ENCODE peak calls at places on chromosome 4, in six cellular contexts. Z, R, S, C, E and B are unnamed samples.

GRCh38 chr4:148854203-148854602 is 412.0 kb upstream of the NR3C2 start:
- DNase-seq in E (no peak), Z (no peak), S (no peak), R (no peak), C (no peak), B (no peak)

GRCh38 chr4:175731506-175731905 is 80.6 kb downstream of the GPM6A start:
- DNase-seq in S (no peak), R (no peak), C (no peak), E (no peak), Z (no peak), B (no peak)

GRCh38 chr4:7244343-7244680 is 52.0 kb downstream of the SORCS2 start:
- DNase-seq in S (no peak), E (no peak), Z (no peak), C (no peak), R (no peak), B (no peak)

GRCh38 chr4:152460488-152460887 is 75.4 kb downstream of the FBXW7 start:
- DNase-seq in R (no peak), E (peak), C (no peak), Z (peak), S (peak), B (no peak)

GRCh38 chr4:157220026-157220881 is at the start of gene GRIA2:
- DNase-seq in E (peak), R (no peak), S (peak), Z (peak), C (peak), B (peak)

GRCh38 chr4:24912252-24913098 is at the start of gene CCDC149:
- DNase-seq in R (peak), C (peak), S (peak), Z (peak), E (peak), B (peak)

GRCh38 chr4:154583230-154583629 is 7.3 kb downstream of the FGA start:
- DNase-seq in S (no peak), C (no peak), R (no peak), E (no peak), Z (no peak), B (no peak)

GRCh38 chr4:114393295-114394038 is 205.1 kb upstream of the UGT8 start:
- DNase-seq in E (no peak), C (no peak), Z (peak), S (no peak), R (no peak), B (no peak)

GRCh38 chr4:36138221-36138620 is 106.1 kb downstream of the ARAP2 start:
- DNase-seq in R (no peak), Z (peak), C (no peak), E (peak), S (peak), B (no peak)

GRCh38 chr4:31417051-31417450 is 696.9 kb downstream of the PCDH7 start:
- DNase-seq in E (no peak), S (no peak), Z (no peak), C (no peak), R (no peak), B (no peak)

GRCh38 chr4:168880087-168880675 is 129.9 kb downstream of the CBR4 start:
- DNase-seq in Z (peak), R (no peak), E (peak), C (no peak), S (peak), B (no peak)

GRCh38 chr4:116391020-116391419 is 694.4 kb downstream of the TRAM1L1 start:
- DNase-seq in C (no peak), E (no peak), R (no peak), Z (peak), S (no peak), B (no peak)

GRCh38 chr4:25552580-25553271 is 102.9 kb upstream of the SLC34A2 start:
- DNase-seq in R (no peak), Z (no peak), E (no peak), S (no peak), C (no peak), B (no peak)

GRCh38 chr4:88009871-88010270 is 2.4 kb downstream of the PKD2 start:
- DNase-seq in S (no peak), Z (no peak), E (no peak), C (no peak), R (no peak), B (no peak)

GRCh38 chr4:73615613-73616012 is 4.6 kb downstream of the RASSF6 start:
- DNase-seq in Z (peak), S (no peak), C (peak), E (no peak), R (peak), B (no peak)

GRCh38 chr4:88187766-88188165 is 29.3 kb upstream of the ABCG2 start:
- DNase-seq in Z (no peak), E (peak), C (no peak), S (peak), R (no peak), B (no peak)

GRCh38 chr4:103415801-103416200 is 217.7 kb upstream of the CENPE start:
- DNase-seq in E (no peak), S (no peak), R (no peak), Z (peak), C (no peak), B (no peak)

GRCh38 chr4:157702821-157703220 is 470.0 kb downstream of the GASK1B start:
- DNase-seq in R (no peak), E (no peak), S (no peak), Z (no peak), C (no peak), B (no peak)

GRCh38 chr4:126647320-126647719 is 985.4 kb upstream of the INTU start:
- DNase-seq in C (no peak), S (no peak), Z (no peak), E (no peak), R (no peak), B (no peak)

GRCh38 chr4:4859799-4860380 is 425 bp downstream of the MSX1 start:
- DNase-seq in R (no peak), Z (no peak), E (peak), S (no peak), C (no peak), B (no peak)

GRCh38 chr4:52946811-52947210 is 84.7 kb downstream of the RASL11B start:
- DNase-seq in S (no peak), E (no peak), R (no peak), C (no peak), Z (peak), B (no peak)

GRCh38 chr4:174154455-174154854 is 129.0 kb downstream of the FBXO8 start:
- DNase-seq in E (peak), C (no peak), R (no peak), S (peak), Z (peak), B (no peak)

GRCh38 chr4:3302164-3302785 is 9.5 kb downstream of the RGS12 start:
- DNase-seq in C (no peak), Z (no peak), S (no peak), E (no peak), R (no peak), B (no peak)

GRCh38 chr4:105859233-105859632 is 36.0 kb upstream of the NPNT start:
- DNase-seq in Z (peak), S (peak), E (peak), C (no peak), R (no peak), B (no peak)

GRCh38 chr4:2079006-2079405 is 19.9 kb downstream of the NAT8L start:
- DNase-seq in C (peak), E (no peak), R (no peak), Z (no peak), S (no peak), B (no peak)

GRCh38 chr4:22962186-22962786 is 269.5 kb downstream of the GBA3 start:
- DNase-seq in E (peak), S (peak), C (no peak), R (no peak), Z (peak), B (no peak)

GRCh38 chr4:83757121-83757621 is 221.3 kb downstream of the GPAT3 start:
- DNase-seq in E (peak), Z (no peak), R (no peak), S (no peak), C (no peak), B (no peak)

GRCh38 chr4:1714303-1715001 is 2.3 kb upstream of the SLBP start:
- DNase-seq in C (peak), S (no peak), R (no peak), Z (no peak), E (no peak), B (no peak)

GRCh38 chr4:112589207-112589606 is 47.5 kb downstream of the ZGRF1 start:
- DNase-seq in R (no peak), E (peak), C (no peak), S (peak), Z (no peak), B (no peak)

DNA sequence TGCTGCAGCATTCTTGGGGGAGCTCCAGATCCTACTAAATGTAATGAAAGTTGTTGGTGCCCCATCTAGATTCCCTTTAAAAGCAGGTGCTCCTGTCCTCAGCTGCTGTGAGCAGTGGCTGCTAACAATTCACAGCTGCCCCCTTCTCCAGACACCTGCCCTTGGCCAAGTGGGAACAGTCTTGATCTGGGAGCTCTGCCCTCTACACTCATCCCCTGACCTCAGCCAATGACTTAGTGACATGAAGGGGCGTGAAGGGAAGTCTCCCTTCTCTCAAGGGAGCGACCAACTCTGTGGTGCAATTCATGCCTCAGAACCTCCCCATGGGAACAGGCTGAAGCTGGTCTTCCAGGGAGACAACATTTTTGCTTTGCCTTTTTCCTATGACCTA is 125.7 kb downstream of the EIF4E start:
- DNase-seq in S (no peak), Z (no peak), C (no peak), R (no peak), E (no peak), B (no peak)
- H3K14ac ChIP-seq in S (no peak), Z (no peak), C (no peak), R (no peak), E (no peak), B (no peak)

GRCh38 chr4:57110635-57111546 is 706 bp upstream of the IGFBP7 start:
- DNase-seq in R (no peak), Z (peak), S (peak), C (peak), E (peak), B (peak)

GRCh38 chr4:57109530-57109846 is 697 bp downstream of the IGFBP7 start:
- DNase-seq in Z (no peak), E (peak), C (no peak), R (no peak), S (no peak), B (no peak)

GRCh38 chr4:57114973-57115372 is 4.8 kb upstream of the IGFBP7 start:
- DNase-seq in Z (no peak), C (no peak), E (peak), R (no peak), S (peak), B (no peak)

GRCh38 chr4:57113870-57114269 is 3.7 kb upstream of the IGFBP7 start:
- DNase-seq in E (no peak), Z (no peak), R (no peak), C (no peak), S (no peak), B (no peak)

DNA sequence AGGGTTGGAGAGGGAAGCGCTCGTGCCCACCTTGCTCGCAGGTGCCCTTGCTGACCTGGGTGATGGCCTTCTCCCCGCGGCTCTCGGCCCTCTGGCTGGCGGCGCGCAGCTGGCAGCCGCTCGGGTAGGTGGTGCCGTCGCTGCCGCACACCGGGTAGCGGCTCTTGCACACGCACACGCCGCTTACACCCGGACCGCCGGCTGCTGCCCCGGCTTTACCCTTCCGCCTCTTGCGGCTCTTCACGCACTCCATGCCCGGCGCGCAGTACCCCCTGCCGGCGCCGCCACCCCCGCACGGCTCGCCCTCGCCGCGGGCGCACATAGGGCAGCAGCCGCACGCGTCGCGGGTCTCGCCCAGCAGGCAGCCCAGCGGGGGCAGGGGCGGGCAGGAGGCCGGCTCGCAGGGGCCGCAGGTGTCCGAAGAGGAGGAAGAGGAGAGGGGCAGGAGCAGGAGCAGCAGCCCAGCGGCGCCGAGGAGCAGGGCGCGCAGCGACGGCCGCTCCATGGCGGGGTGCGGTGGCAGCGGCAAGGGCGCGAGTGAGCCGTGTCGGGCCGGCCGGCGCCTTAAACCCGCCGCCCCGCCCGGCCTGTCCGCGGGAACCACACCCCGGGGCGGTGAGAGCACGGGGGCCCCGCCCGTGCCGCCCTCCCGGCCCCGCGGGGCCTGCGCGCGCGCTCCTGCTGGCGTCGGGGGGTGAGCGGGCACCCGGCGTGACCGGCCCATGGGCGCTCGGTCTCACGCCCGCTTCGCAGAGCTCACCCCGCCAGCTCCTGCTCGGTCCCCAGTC is at the start of gene IGFBP7:
- DNase-seq in Z (peak), C (no peak), E (peak), R (no peak), S (no peak), B (no peak)
- H3K23ac ChIP-seq in Z (no peak), C (no peak), E (peak), R (no peak), S (peak), B (peak)

DNA sequence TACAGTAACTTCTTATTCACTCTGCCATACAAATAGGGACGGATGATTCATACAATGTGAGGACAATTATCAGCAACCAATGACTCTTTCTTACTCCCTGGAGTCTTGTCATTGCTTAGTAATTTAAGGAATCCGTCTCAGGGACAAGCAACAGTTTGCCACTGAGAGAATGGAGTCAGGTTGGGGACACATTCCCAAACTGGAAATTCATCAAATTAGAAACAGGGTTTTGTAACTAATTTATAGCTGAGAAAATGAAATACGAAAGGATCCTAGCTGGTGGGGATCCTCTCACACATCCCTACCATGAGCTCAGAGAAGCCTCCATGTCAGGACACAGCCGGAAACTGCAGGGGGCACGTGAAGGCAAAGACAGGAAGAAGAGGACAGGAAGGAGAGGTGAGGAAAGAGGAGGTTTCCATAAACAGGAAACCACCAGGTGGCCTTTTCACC is 50.4 kb upstream of the KDR start:
- DNase-seq in Z (peak), C (no peak), S (peak), R (no peak), E (peak), B (no peak)
- H3K14ac ChIP-seq in Z (no peak), C (no peak), S (peak), R (no peak), E (peak), B (no peak)

GRCh38 chr4:77157859-77158486 is 966 bp downstream of the CCNG2 start:
- DNase-seq in C (peak), E (peak), S (peak), Z (peak), R (peak), B (peak)
- H3K23ac ChIP-seq in C (no peak), E (no peak), S (peak), Z (no peak), R (no peak), B (peak)